ENCODE peak calls at places on chromosomes 7 and 10, in five cellular contexts. Z is T-helper 1 cell, J is HTR-8/SVneo, R is T47D, B is tibial artery. W is an unnamed sample.

GRCh38 chr7:94330474-94331027 is 64.1 kb upstream of the COL1A2 start:
- DNase-seq in Z (no peak), J (no peak), R (peak; percentile 33), B (no peak), W (no peak)

GRCh38 chr10:128820663-128821062 is 646.4 kb upstream of the MGMT start:
- DNase-seq in Z (no peak), J (no peak), R (no peak), B (no peak), W (no peak)

GRCh38 chr10:5563237-5563961 is 38.6 kb downstream of the CALML3 start:
- DNase-seq in Z (no peak), J (no peak), R (no peak), B (no peak), W (no peak)

GRCh38 chr10:107614939-107615665 is 450.6 kb upstream of the SORCS1 start:
- DNase-seq in Z (no peak), J (no peak), R (no peak), B (no peak), W (no peak)

GRCh38 chr7:100472854-100473499 is 6.0 kb downstream of the TSC22D4 start:
- DNase-seq in Z (no peak), J (no peak), R (no peak), B (peak; percentile 38), W (peak; percentile 62)

GRCh38 chr7:155090647-155091046 is 20.5 kb downstream of the HTR5A start:
- DNase-seq in Z (no peak), J (no peak), R (no peak), B (no peak), W (no peak)

GRCh38 chr7:116354546-116355422 is 144.4 kb downstream of the TES start:
- DNase-seq in Z (no peak), J (peak; percentile 60), R (peak; percentile 26), B (peak; percentile 70), W (peak; percentile 20)

GRCh38 chr7:156640949-156641485 is 443 bp downstream of the RNF32 start:
- DNase-seq in Z (peak; percentile 47), J (no peak), R (peak; percentile 38), B (no peak), W (peak; percentile 46)

GRCh38 chr7:69690329-69690728 is 92.1 kb downstream of the AUTS2 start:
- DNase-seq in Z (no peak), J (no peak), R (no peak), B (no peak), W (no peak)

GRCh38 chr10:42422911-42423310 is 215.5 kb downstream of the ZNF33B start:
- DNase-seq in Z (no peak), J (no peak), R (peak; percentile 24), B (no peak), W (no peak)

GRCh38 chr10:97365761-97366351 is 31.3 kb upstream of the FRAT2 start:
- DNase-seq in Z (no peak), J (no peak), R (no peak), B (no peak), W (peak; percentile 100)

GRCh38 chr7:36357054-36357453 is 32.6 kb upstream of the ANLN start:
- DNase-seq in Z (no peak), J (no peak), R (no peak), B (no peak), W (no peak)

GRCh38 chr10:97689637-97690036 is 2.6 kb upstream of the AVPI1 start:
- DNase-seq in Z (no peak), J (peak; percentile 72), R (no peak), B (peak; percentile 76), W (peak; percentile 37)

GRCh38 chr7:140060788-140061606 is 1.8 kb downstream of the PARP12 start:
- DNase-seq in Z (no peak), J (no peak), R (no peak), B (no peak), W (no peak)

GRCh38 chr7:125061776-125062397 is 132.3 kb upstream of the POT1 start:
- DNase-seq in Z (no peak), J (peak; percentile 0), R (no peak), B (no peak), W (peak; percentile 16)